ENCODE peak calls at places on chromosome 12, in six cellular contexts. V, S, C, E, Y and U are unnamed samples.
A peak's percentile ranks its signal among the peaks of the same experiment; 100 is the strongest.

GRCh38 chr12:5171701-5172100 is 128.0 kb downstream of the KCNA5 start:
- DNase-seq in V (no peak), S (no peak), C (peak; percentile 72), E (peak; percentile 24), Y (peak; percentile 84), U (no peak)

GRCh38 chr12:14157129-14157747 is 175.8 kb upstream of the GRIN2B start:
- DNase-seq in V (no peak), S (no peak), C (no peak), E (no peak), Y (no peak), U (no peak)

GRCh38 chr12:40738856-40739255 is 46.6 kb downstream of the CNTN1 start:
- DNase-seq in V (no peak), S (no peak), C (no peak), E (no peak), Y (no peak), U (no peak)

GRCh38 chr12:29547151-29547561 is 49.7 kb upstream of the OVCH1 start:
- DNase-seq in V (no peak), S (no peak), C (no peak), E (no peak), Y (peak; percentile 51), U (no peak)

GRCh38 chr12:1050059-1050707 is 59.2 kb downstream of the ERC1 start:
- DNase-seq in V (no peak), S (no peak), C (no peak), E (no peak), Y (no peak), U (no peak)

GRCh38 chr12:59459966-59460365 is 135.9 kb upstream of the SLC16A7 start:
- DNase-seq in V (no peak), S (no peak), C (no peak), E (no peak), Y (peak; percentile 11), U (no peak)

GRCh38 chr12:53207042-53207441 is at the start of gene ITGB7:
- DNase-seq in V (no peak), S (no peak), C (no peak), E (no peak), Y (peak; percentile 11), U (no peak)

GRCh38 chr12:132322206-132323132 is 6.9 kb downstream of the GALNT9 start:
- DNase-seq in V (peak; percentile 5), S (no peak), C (no peak), E (no peak), Y (no peak), U (peak; percentile 14)

GRCh38 chr12:21617030-21617429 is 12.4 kb upstream of the GYS2 start:
- DNase-seq in V (no peak), S (no peak), C (no peak), E (no peak), Y (no peak), U (no peak)

GRCh38 chr12:92421701-92422100 is 276.1 kb upstream of the BTG1 start:
- DNase-seq in V (no peak), S (no peak), C (no peak), E (no peak), Y (no peak), U (no peak)

GRCh38 chr12:84889818-84890217 is 22.8 kb downstream of the SLC6A15 start:
- DNase-seq in V (no peak), S (no peak), C (no peak), E (no peak), Y (no peak), U (no peak)

GRCh38 chr12:27285395-27285794 is 41.3 kb downstream of the STK38L start:
- DNase-seq in V (no peak), S (no peak), C (peak; percentile 10), E (no peak), Y (no peak), U (no peak)

GRCh38 chr12:47648056-47648579 is 57.7 kb downstream of the RPAP3 start:
- DNase-seq in V (no peak), S (no peak), C (no peak), E (no peak), Y (no peak), U (no peak)

DNA sequence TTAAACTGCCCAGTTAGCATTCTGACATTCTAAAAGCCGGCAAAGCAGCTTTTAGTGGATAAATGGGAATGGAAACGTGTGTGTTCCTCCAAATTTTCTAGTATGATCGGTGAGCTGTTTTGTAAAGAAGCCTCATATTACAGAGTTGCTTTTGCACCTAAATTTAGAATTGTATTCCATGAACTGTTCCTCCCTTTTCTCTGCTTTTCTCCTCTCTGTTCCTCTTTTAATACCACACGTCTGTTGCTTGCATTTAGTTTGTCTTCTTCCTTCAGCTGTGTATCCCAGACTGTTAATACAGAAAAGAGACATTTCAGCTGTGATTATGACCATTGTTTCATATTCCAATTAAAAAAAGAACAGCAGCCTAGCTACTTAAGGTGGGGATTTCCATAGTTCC is 10.8 kb downstream of the DYRK2 start:
- DNase-seq in V (no peak), S (no peak), C (no peak), E (no peak), Y (no peak), U (no peak)
- H3K4me1 ChIP-seq in V (peaks cover 88% of the 10 kb centered on the region), S (peaks cover 85% of the 10 kb centered on the region), C (peaks cover 13% of the 10 kb centered on the region), E (peaks cover 87% of the 10 kb centered on the region), Y (no peaks in the 10 kb centered on the region), U (peaks cover 8% of the 10 kb centered on the region)

DNA sequence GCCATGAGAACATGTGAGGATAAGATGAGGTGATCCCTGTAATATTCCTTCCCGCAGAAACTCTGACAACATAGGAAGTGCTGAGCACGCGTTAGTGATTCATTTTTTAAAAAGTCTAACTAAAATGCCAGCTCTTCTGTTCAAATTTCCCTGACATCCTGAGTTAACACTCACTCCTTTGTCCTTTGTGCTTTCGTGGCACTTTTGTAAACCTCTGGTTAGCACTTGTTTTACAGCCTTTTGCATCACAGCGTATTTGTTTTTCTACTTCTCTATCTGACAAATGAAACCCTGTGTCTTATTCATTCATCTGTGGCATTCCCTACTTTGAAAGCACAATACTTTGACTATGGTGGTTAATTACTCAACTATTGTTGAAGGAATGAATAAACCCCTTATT is 313.6 kb downstream of the NUAK1 start:
- DNase-seq in V (no peak), S (no peak), C (no peak), E (no peak), Y (no peak), U (no peak)
- H3K27ac ChIP-seq in V (no peak overlapping the region), S (no peak overlapping the region), C (no peak overlapping the region), E (no peak overlapping the region), Y (no peak overlapping the region), U (no peak overlapping the region)

GRCh38 chr12:56632701-56633464 is 2.8 kb upstream of the BAZ2A start:
- DNase-seq in V (no peak), S (no peak), C (peak; percentile 17), E (no peak), Y (no peak), U (no peak)
- H3K4me3 ChIP-seq in V (peak overlapping the region; percentile 47), S (peak overlapping the region; percentile 72), C (peak overlapping the region; percentile 31), E (peak overlapping the region; percentile 80), Y (peak overlapping the region; percentile 70), U (peak overlapping the region; percentile 30)

DNA sequence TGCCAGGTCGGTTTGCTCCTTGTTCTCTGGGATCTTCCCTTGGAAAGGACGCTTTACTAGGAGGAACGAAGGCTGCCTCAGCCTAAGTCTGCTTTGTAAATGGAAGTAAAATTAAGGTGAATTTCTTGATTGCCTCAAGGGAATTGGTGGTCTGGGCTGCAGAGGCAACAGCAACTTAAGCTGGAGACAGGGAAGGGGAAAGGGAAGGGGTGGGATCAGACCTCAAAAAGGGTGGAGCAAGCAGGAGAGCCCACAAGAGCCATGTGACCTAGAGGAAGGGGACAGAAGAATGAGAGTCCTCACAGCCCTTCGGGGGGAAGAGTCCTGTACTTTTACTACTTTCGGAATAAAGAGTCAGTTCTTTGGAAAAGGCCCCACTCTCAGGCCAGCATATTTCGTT is 147.9 kb downstream of the PPM1H start:
- DNase-seq in V (no peak), S (no peak), C (no peak), E (no peak), Y (no peak), U (no peak)
- H3K4me1 ChIP-seq in V (no peaks in the 10 kb centered on the region), S (peaks cover 58% of the 10 kb centered on the region), C (peaks cover 9% of the 10 kb centered on the region), E (peaks cover 38% of the 10 kb centered on the region), Y (peaks cover 17% of the 10 kb centered on the region), U (peaks cover 3% of the 10 kb centered on the region)

GRCh38 chr12:43090981-43091380 is 461.0 kb downstream of the ADAMTS20 start:
- DNase-seq in V (no peak), S (no peak), C (no peak), E (no peak), Y (no peak), U (no peak)
- H3K27ac ChIP-seq in V (no peak overlapping the region), S (no peak overlapping the region), C (no peak overlapping the region), E (no peak overlapping the region), Y (no peak overlapping the region), U (no peak overlapping the region)

GRCh38 chr12:122823429-122823828 is 11.8 kb upstream of the HIP1R start:
- DNase-seq in V (no peak), S (no peak), C (no peak), E (no peak), Y (no peak), U (no peak)

GRCh38 chr12:122825773-122826724 is 9.2 kb upstream of the HIP1R start:
- DNase-seq in V (no peak), S (no peak), C (peak; percentile 39), E (no peak), Y (peak; percentile 61), U (no peak)

GRCh38 chr12:122820138-122820537 is 15.1 kb upstream of the HIP1R start:
- DNase-seq in V (no peak), S (no peak), C (no peak), E (no peak), Y (no peak), U (no peak)

GRCh38 chr12:122819209-122819805 is 15.9 kb upstream of the HIP1R start:
- DNase-seq in V (no peak), S (no peak), C (no peak), E (no peak), Y (no peak), U (no peak)

DNA sequence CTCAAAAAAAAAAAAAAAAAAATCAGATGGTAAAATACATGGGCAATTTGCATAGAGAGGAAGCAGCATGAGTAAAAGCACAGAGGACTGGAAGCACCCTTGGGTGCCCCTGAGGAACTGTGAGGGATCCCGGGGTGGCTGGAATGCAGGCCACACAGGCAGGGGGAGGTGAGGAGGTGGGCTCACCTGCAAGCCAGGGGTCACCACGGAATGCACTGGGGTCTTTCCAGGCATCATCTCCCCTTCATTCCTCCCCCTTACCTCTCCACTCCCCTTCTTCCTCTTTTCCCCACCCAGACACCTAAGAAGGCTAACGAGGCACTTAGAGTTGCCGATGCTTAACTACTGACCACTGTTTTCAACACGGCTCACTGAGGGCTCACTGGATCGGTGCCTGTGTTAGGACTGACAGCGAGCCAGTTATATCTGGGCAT is 14.4 kb upstream of the HIP1R start:
- DNase-seq in V (no peak), S (no peak), C (no peak), E (no peak), Y (no peak), U (no peak)
- H3K4me3 ChIP-seq in V (no peak overlapping the region), S (no peak overlapping the region), C (no peak overlapping the region), E (no peak overlapping the region), Y (no peak overlapping the region), U (no peak overlapping the region)

GRCh38 chr12:108690799-108691153 is 40.5 kb downstream of the CORO1C start:
- DNase-seq in V (no peak), S (no peak), C (no peak), E (no peak), Y (no peak), U (no peak)

GRCh38 chr12:108691995-108692808 is 39.1 kb downstream of the CORO1C start:
- DNase-seq in V (peak; percentile 41), S (peak; percentile 24), C (peak; percentile 26), E (no peak), Y (no peak), U (peak; percentile 60)

GRCh38 chr12:108691154-108691994 is 39.9 kb downstream of the CORO1C start:
- DNase-seq in V (peak; percentile 95), S (peak; percentile 89), C (peak; percentile 93), E (peak; percentile 94), Y (peak; percentile 96), U (peak; percentile 96)

GRCh38 chr12:108690191-108690518 is 41.2 kb downstream of the CORO1C start:
- DNase-seq in V (no peak), S (no peak), C (no peak), E (no peak), Y (no peak), U (no peak)

GRCh38 chr12:108689314-108690190 is 41.8 kb downstream of the CORO1C start:
- DNase-seq in V (no peak), S (no peak), C (no peak), E (peak; percentile 57), Y (no peak), U (no peak)
- H3K4me1 ChIP-seq in V (peaks cover 89% of the 10 kb centered on the region), S (peaks cover 86% of the 10 kb centered on the region), C (peaks cover 33% of the 10 kb centered on the region), E (peaks cover 96% of the 10 kb centered on the region), Y (peaks cover 21% of the 10 kb centered on the region), U (peaks cover 13% of the 10 kb centered on the region)